ENCODE peak calls at places on chromosome 2, in four cellular contexts. E is LoVo, B is amniotic stem cell, I is H9. N is an unnamed sample.

GRCh38 chr2:102253753-102254150 is 57.6 kb upstream of the IL1RL1 start:
- DNase-seq in E (no peak), B (no peak), I (no peak), N (no peak)

GRCh38 chr2:69250981-69251380 is 136.0 kb downstream of the GFPT1 start:
- DNase-seq in E (no peak), B (no peak), I (no peak), N (no peak)

GRCh38 chr2:11562011-11562410 is 28.2 kb downstream of the GREB1 start:
- DNase-seq in E (no peak), B (no peak), I (no peak), N (no peak)

GRCh38 chr2:103166406-103167324 is 404.8 kb downstream of the TMEM182 start:
- DNase-seq in E (no peak), B (no peak), I (no peak), N (peak)

GRCh38 chr2:40786636-40787035 is 334.7 kb upstream of the SLC8A1 start:
- DNase-seq in E (no peak), B (no peak), I (no peak), N (peak)

GRCh38 chr2:138771534-138771933 is 8.7 kb downstream of the NXPH2 start:
- DNase-seq in E (no peak), B (no peak), I (no peak), N (no peak)

GRCh38 chr2:2569836-2570235 is 238.8 kb upstream of the MYT1L start:
- DNase-seq in E (no peak), B (no peak), I (no peak), N (no peak)

GRCh38 chr2:10065683-10066055 is 14.5 kb downstream of the CYS1 start:
- DNase-seq in E (no peak), B (no peak), I (no peak), N (no peak)

GRCh38 chr2:31384351-31384750 is 30.2 kb downstream of the XDH start:
- DNase-seq in E (peak), B (peak), I (no peak), N (no peak)

GRCh38 chr2:127612111-127612822 is 33.7 kb upstream of the GPR17 start:
- DNase-seq in E (no peak), B (no peak), I (peak), N (no peak)

GRCh38 chr2:9767656-9768281 is 75.5 kb upstream of the TAF1B start:
- DNase-seq in E (no peak), B (no peak), I (no peak), N (no peak)

GRCh38 chr2:232348936-232349335 is 29.6 kb upstream of the ALPP start:
- DNase-seq in E (peak), B (no peak), I (no peak), N (peak)

GRCh38 chr2:231933916-231934401 is 7.8 kb upstream of the NPPC start:
- DNase-seq in E (no peak), B (no peak), I (no peak), N (no peak)

GRCh38 chr2:97733341-97734035 is 20.1 kb downstream of the ZAP70 start:
- DNase-seq in E (no peak), B (no peak), I (no peak), N (no peak)

GRCh38 chr2:31190188-31190587 is 27.1 kb downstream of the CAPN14 start:
- DNase-seq in E (no peak), B (no peak), I (no peak), N (no peak)

GRCh38 chr2:144201868-144202468 is 318.0 kb downstream of the ZEB2 start:
- DNase-seq in E (no peak), B (no peak), I (no peak), N (no peak)

GRCh38 chr2:108403494-108403893 is 25.7 kb downstream of the SULT1C4 start:
- DNase-seq in E (no peak), B (no peak), I (peak), N (no peak)

GRCh38 chr2:45872211-45872610 is 220.7 kb downstream of the PRKCE start:
- DNase-seq in E (no peak), B (no peak), I (no peak), N (peak)

GRCh38 chr2:105187531-105187930 is 54.0 kb upstream of the GPR45 start:
- DNase-seq in E (no peak), B (peak), I (no peak), N (no peak)

GRCh38 chr2:30950339-30950738 is 143.1 kb upstream of the CAPN13 start:
- DNase-seq in E (no peak), B (no peak), I (no peak), N (no peak)

GRCh38 chr2:180938419-180938818 is 42.0 kb upstream of the UBE2E3 start:
- DNase-seq in E (no peak), B (no peak), I (no peak), N (no peak)

GRCh38 chr2:189854956-189855355 is 70.7 kb downstream of the PMS1 start:
- DNase-seq in E (no peak), B (no peak), I (no peak), N (no peak)

GRCh38 chr2:45284621-45284995 is 275.4 kb upstream of the SIX2 start:
- DNase-seq in E (no peak), B (no peak), I (no peak), N (no peak)

GRCh38 chr2:186544255-186544675 is 45.6 kb upstream of the ITGAV start:
- DNase-seq in E (peak), B (peak), I (no peak), N (no peak)

GRCh38 chr2:234710587-234710986 is 213.7 kb upstream of the ARL4C start:
- DNase-seq in E (no peak), B (no peak), I (no peak), N (no peak)

GRCh38 chr2:78982638-78983330 is 42.7 kb upstream of the REG3G start:
- DNase-seq in E (no peak), B (no peak), I (no peak), N (no peak)

GRCh38 chr2:190533175-190533967 is 1.2 kb downstream of the NEMP2 start:
- DNase-seq in E (no peak), B (no peak), I (no peak), N (no peak)

GRCh38 chr2:15812187-15812830 is 128.0 kb upstream of the MYCN start:
- DNase-seq in E (no peak), B (no peak), I (no peak), N (no peak)

GRCh38 chr2:32805104-32806095 is 141.4 kb upstream of the LTBP1 start:
- DNase-seq in E (peak), B (no peak), I (no peak), N (peak)

GRCh38 chr2:11745613-11746375 is 638 bp upstream of the LPIN1 start:
- DNase-seq in E (no peak), B (no peak), I (no peak), N (no peak)

GRCh38 chr2:80233333-80233732 is 71.2 kb downstream of the LRRTM1 start:
- DNase-seq in E (no peak), B (no peak), I (no peak), N (no peak)

N was measured in small intestine.